ENCODE peak calls at places on chromosomes 6 and 20, in nine cellular contexts. One of them, this sample, is unnamed.

GRCh38 chr6:169991031-169991390 is 239.6 kb downstream of the ERMARD start:
- DNase-seq in retinal pigment epithelial cell: no peak
- DNase-seq in lower lobe of right lung: no peak
- DNase-seq in GM13976: no peak
- DNase-seq in activated B cell treated with CpG ODN at 0.5 μM for 24 hours: peak
- DNase-seq in fibroblast of lung: no peak
- DNase-seq in GM10248: no peak
- DNase-seq in AG04450: no peak
- DNase-seq in OCI-LY7: no peak
- DNase-seq in this sample: no peak

GRCh38 chr20:64080013-64080812 is at the start of gene OPRL1:
- DNase-seq in fibroblast of lung: peak
- DNase-seq in retinal pigment epithelial cell: no peak
- DNase-seq in GM13976: no peak
- DNase-seq in lower lobe of right lung: no peak
- DNase-seq in activated B cell treated with CpG ODN at 0.5 μM for 24 hours: no peak
- DNase-seq in OCI-LY7: no peak
- DNase-seq in AG04450: no peak
- DNase-seq in GM10248: no peak
- DNase-seq in this sample: no peak

GRCh38 chr6:26588965-26589364 is 7.8 kb upstream of the ABT1 start:
- DNase-seq in lower lobe of right lung: no peak
- DNase-seq in GM13976: no peak
- DNase-seq in fibroblast of lung: no peak
- DNase-seq in AG04450: no peak
- DNase-seq in OCI-LY7: no peak
- DNase-seq in retinal pigment epithelial cell: no peak
- DNase-seq in GM10248: no peak
- DNase-seq in activated B cell treated with CpG ODN at 0.5 μM for 24 hours: no peak
- DNase-seq in this sample: no peak

GRCh38 chr6:96940322-96940721 is 15.8 kb downstream of the KLHL32 start:
- DNase-seq in lower lobe of right lung: no peak
- DNase-seq in GM10248: no peak
- DNase-seq in AG04450: no peak
- DNase-seq in fibroblast of lung: peak
- DNase-seq in retinal pigment epithelial cell: no peak
- DNase-seq in activated B cell treated with CpG ODN at 0.5 μM for 24 hours: no peak
- DNase-seq in OCI-LY7: no peak
- DNase-seq in GM13976: no peak
- DNase-seq in this sample: no peak

GRCh38 chr6:106083618-106084017 is 2.5 kb upstream of the PRDM1 start:
- DNase-seq in AG04450: no peak
- DNase-seq in GM10248: no peak
- DNase-seq in fibroblast of lung: no peak
- DNase-seq in OCI-LY7: no peak
- DNase-seq in GM13976: no peak
- DNase-seq in activated B cell treated with CpG ODN at 0.5 μM for 24 hours: no peak
- DNase-seq in retinal pigment epithelial cell: no peak
- DNase-seq in lower lobe of right lung: no peak
- DNase-seq in this sample: no peak

GRCh38 chr6:125558451-125558850 is 191.0 kb upstream of the HEY2 start:
- DNase-seq in GM10248: no peak
- DNase-seq in fibroblast of lung: no peak
- DNase-seq in lower lobe of right lung: no peak
- DNase-seq in OCI-LY7: no peak
- DNase-seq in AG04450: no peak
- DNase-seq in GM13976: no peak
- DNase-seq in activated B cell treated with CpG ODN at 0.5 μM for 24 hours: no peak
- DNase-seq in retinal pigment epithelial cell: no peak
- DNase-seq in this sample: no peak

GRCh38 chr6:21079468-21080048 is 514.0 kb upstream of the SOX4 start:
- DNase-seq in activated B cell treated with CpG ODN at 0.5 μM for 24 hours: no peak
- DNase-seq in fibroblast of lung: peak
- DNase-seq in AG04450: no peak
- DNase-seq in OCI-LY7: no peak
- DNase-seq in GM13976: no peak
- DNase-seq in lower lobe of right lung: no peak
- DNase-seq in retinal pigment epithelial cell: peak
- DNase-seq in GM10248: no peak
- DNase-seq in this sample: no peak

GRCh38 chr6:121645100-121645745 is 209.8 kb downstream of the GJA1 start:
- DNase-seq in OCI-LY7: no peak
- DNase-seq in retinal pigment epithelial cell: no peak
- DNase-seq in AG04450: no peak
- DNase-seq in GM10248: no peak
- DNase-seq in lower lobe of right lung: no peak
- DNase-seq in activated B cell treated with CpG ODN at 0.5 μM for 24 hours: no peak
- DNase-seq in GM13976: no peak
- DNase-seq in fibroblast of lung: peak
- DNase-seq in this sample: no peak

GRCh38 chr6:4816904-4817303 is 40.7 kb downstream of the CDYL start:
- DNase-seq in AG04450: no peak
- DNase-seq in fibroblast of lung: no peak
- DNase-seq in GM13976: no peak
- DNase-seq in OCI-LY7: no peak
- DNase-seq in lower lobe of right lung: no peak
- DNase-seq in GM10248: no peak
- DNase-seq in retinal pigment epithelial cell: no peak
- DNase-seq in activated B cell treated with CpG ODN at 0.5 μM for 24 hours: no peak
- DNase-seq in this sample: no peak

GRCh38 chr20:4509825-4510522 is 211.7 kb upstream of the PRND start:
- DNase-seq in GM10248: no peak
- DNase-seq in GM13976: no peak
- DNase-seq in retinal pigment epithelial cell: no peak
- DNase-seq in lower lobe of right lung: no peak
- DNase-seq in AG04450: no peak
- DNase-seq in fibroblast of lung: peak
- DNase-seq in activated B cell treated with CpG ODN at 0.5 μM for 24 hours: no peak
- DNase-seq in OCI-LY7: no peak
- DNase-seq in this sample: no peak

GRCh38 chr20:40319056-40319455 is 370.0 kb downstream of the MAFB start:
- DNase-seq in GM10248: no peak
- DNase-seq in lower lobe of right lung: no peak
- DNase-seq in activated B cell treated with CpG ODN at 0.5 μM for 24 hours: no peak
- DNase-seq in fibroblast of lung: no peak
- DNase-seq in GM13976: no peak
- DNase-seq in OCI-LY7: no peak
- DNase-seq in retinal pigment epithelial cell: no peak
- DNase-seq in AG04450: no peak
- DNase-seq in this sample: no peak

GRCh38 chr6:156765117-156765516 is 12.1 kb upstream of the ARID1B start:
- DNase-seq in fibroblast of lung: no peak
- DNase-seq in AG04450: no peak
- DNase-seq in GM13976: no peak
- DNase-seq in activated B cell treated with CpG ODN at 0.5 μM for 24 hours: no peak
- DNase-seq in retinal pigment epithelial cell: no peak
- DNase-seq in lower lobe of right lung: no peak
- DNase-seq in GM10248: no peak
- DNase-seq in OCI-LY7: no peak
- DNase-seq in this sample: no peak

GRCh38 chr6:47934023-47934422 is 152.2 kb downstream of the OPN5 start:
- DNase-seq in fibroblast of lung: no peak
- DNase-seq in AG04450: no peak
- DNase-seq in OCI-LY7: no peak
- DNase-seq in lower lobe of right lung: no peak
- DNase-seq in GM13976: no peak
- DNase-seq in retinal pigment epithelial cell: no peak
- DNase-seq in GM10248: no peak
- DNase-seq in activated B cell treated with CpG ODN at 0.5 μM for 24 hours: no peak
- DNase-seq in this sample: peak

GRCh38 chr6:41720783-41721182 is 14.6 kb downstream of the TFEB start:
- DNase-seq in GM10248: no peak
- DNase-seq in activated B cell treated with CpG ODN at 0.5 μM for 24 hours: no peak
- DNase-seq in GM13976: no peak
- DNase-seq in fibroblast of lung: no peak
- DNase-seq in lower lobe of right lung: peak
- DNase-seq in OCI-LY7: no peak
- DNase-seq in retinal pigment epithelial cell: no peak
- DNase-seq in AG04450: no peak
- DNase-seq in this sample: no peak

GRCh38 chr6:5128351-5128750 is 43.2 kb downstream of the PPP1R3G start:
- DNase-seq in GM13976: no peak
- DNase-seq in activated B cell treated with CpG ODN at 0.5 μM for 24 hours: no peak
- DNase-seq in fibroblast of lung: no peak
- DNase-seq in GM10248: no peak
- DNase-seq in retinal pigment epithelial cell: no peak
- DNase-seq in lower lobe of right lung: no peak
- DNase-seq in OCI-LY7: no peak
- DNase-seq in AG04450: no peak
- DNase-seq in this sample: no peak

GRCh38 chr6:3661390-3661789 is 90.1 kb downstream of the PXDC1 start:
- DNase-seq in retinal pigment epithelial cell: no peak
- DNase-seq in fibroblast of lung: no peak
- DNase-seq in GM13976: no peak
- DNase-seq in AG04450: no peak
- DNase-seq in GM10248: no peak
- DNase-seq in OCI-LY7: no peak
- DNase-seq in lower lobe of right lung: no peak
- DNase-seq in activated B cell treated with CpG ODN at 0.5 μM for 24 hours: no peak
- DNase-seq in this sample: no peak

GRCh38 chr6:109383438-109383940 is 1.2 kb upstream of the CD164 start:
- DNase-seq in AG04450: no peak
- DNase-seq in activated B cell treated with CpG ODN at 0.5 μM for 24 hours: no peak
- DNase-seq in OCI-LY7: no peak
- DNase-seq in retinal pigment epithelial cell: no peak
- DNase-seq in lower lobe of right lung: no peak
- DNase-seq in GM10248: no peak
- DNase-seq in GM13976: no peak
- DNase-seq in fibroblast of lung: no peak
- DNase-seq in this sample: no peak
- TF ChIP-seq CTCF in AG04450: no peak
- TF ChIP-seq CTCF in activated B cell treated with CpG ODN at 0.5 μM for 24 hours: no peak
- TF ChIP-seq CTCF in OCI-LY7: peak
- TF ChIP-seq CTCF in retinal pigment epithelial cell: no peak
- TF ChIP-seq CTCF in lower lobe of right lung: no peak
- TF ChIP-seq CTCF in GM10248: no peak
- TF ChIP-seq CTCF in GM13976: no peak
- TF ChIP-seq CTCF in fibroblast of lung: no peak
- TF ChIP-seq CTCF in this sample: peak

GRCh38 chr6:31426395-31426794 is 23.0 kb downstream of the MICA start:
- DNase-seq in activated B cell treated with CpG ODN at 0.5 μM for 24 hours: no peak
- DNase-seq in OCI-LY7: no peak
- DNase-seq in GM13976: no peak
- DNase-seq in GM10248: no peak
- DNase-seq in AG04450: no peak
- DNase-seq in fibroblast of lung: no peak
- DNase-seq in retinal pigment epithelial cell: no peak
- DNase-seq in lower lobe of right lung: no peak
- DNase-seq in this sample: no peak

DNA sequence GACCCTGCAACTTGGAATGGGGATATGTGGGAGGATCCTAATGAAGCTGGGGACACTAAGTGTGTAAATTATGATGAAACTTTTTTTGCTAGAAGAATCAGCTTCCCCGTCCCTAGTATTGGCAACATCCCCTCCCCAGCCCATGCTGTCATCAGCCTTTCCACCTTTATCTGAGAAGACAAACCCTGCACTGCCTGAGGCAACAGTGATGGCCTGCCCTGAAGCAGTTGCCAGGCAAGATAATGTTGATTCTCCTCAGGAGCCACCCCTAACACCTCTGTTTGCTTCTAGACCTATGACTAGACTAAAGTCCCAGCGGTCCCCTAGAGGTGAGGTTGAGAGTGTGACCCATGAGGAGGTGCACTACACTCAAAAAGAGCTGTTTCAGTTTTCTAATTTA is 27.1 kb downstream of the MICA start:
- DNase-seq in activated B cell treated with CpG ODN at 0.5 μM for 24 hours: no peak
- DNase-seq in lower lobe of right lung: no peak
- DNase-seq in retinal pigment epithelial cell: no peak
- DNase-seq in GM10248: no peak
- DNase-seq in fibroblast of lung: no peak
- DNase-seq in AG04450: no peak
- DNase-seq in GM13976: no peak
- DNase-seq in OCI-LY7: no peak
- DNase-seq in this sample: no peak
- TF ChIP-seq CTCF in activated B cell treated with CpG ODN at 0.5 μM for 24 hours: no peak
- TF ChIP-seq CTCF in lower lobe of right lung: no peak
- TF ChIP-seq CTCF in retinal pigment epithelial cell: no peak
- TF ChIP-seq CTCF in GM10248: no peak
- TF ChIP-seq CTCF in fibroblast of lung: no peak
- TF ChIP-seq CTCF in AG04450: no peak
- TF ChIP-seq CTCF in GM13976: no peak
- TF ChIP-seq CTCF in OCI-LY7: no peak
- TF ChIP-seq CTCF in this sample: no peak

GRCh38 chr6:34062815-34063214 is 83.1 kb downstream of the GRM4 start:
- DNase-seq in OCI-LY7: peak
- DNase-seq in retinal pigment epithelial cell: no peak
- DNase-seq in fibroblast of lung: no peak
- DNase-seq in GM13976: no peak
- DNase-seq in GM10248: no peak
- DNase-seq in lower lobe of right lung: no peak
- DNase-seq in activated B cell treated with CpG ODN at 0.5 μM for 24 hours: no peak
- DNase-seq in AG04450: no peak
- DNase-seq in this sample: no peak
- TF ChIP-seq CTCF in OCI-LY7: peak
- TF ChIP-seq CTCF in retinal pigment epithelial cell: peak
- TF ChIP-seq CTCF in fibroblast of lung: peak
- TF ChIP-seq CTCF in GM13976: no peak
- TF ChIP-seq CTCF in GM10248: no peak
- TF ChIP-seq CTCF in lower lobe of right lung: no peak
- TF ChIP-seq CTCF in activated B cell treated with CpG ODN at 0.5 μM for 24 hours: no peak
- TF ChIP-seq CTCF in AG04450: peak
- TF ChIP-seq CTCF in this sample: peak

GRCh38 chr20:38471245-38471644 is 1.4 kb upstream of the RALGAPB start:
- DNase-seq in AG04450: no peak
- DNase-seq in fibroblast of lung: no peak
- DNase-seq in lower lobe of right lung: no peak
- DNase-seq in GM10248: no peak
- DNase-seq in activated B cell treated with CpG ODN at 0.5 μM for 24 hours: no peak
- DNase-seq in retinal pigment epithelial cell: no peak
- DNase-seq in GM13976: no peak
- DNase-seq in OCI-LY7: no peak
- DNase-seq in this sample: no peak
- TF ChIP-seq CTCF in AG04450: no peak
- TF ChIP-seq CTCF in fibroblast of lung: no peak
- TF ChIP-seq CTCF in lower lobe of right lung: no peak
- TF ChIP-seq CTCF in GM10248: no peak
- TF ChIP-seq CTCF in activated B cell treated with CpG ODN at 0.5 μM for 24 hours: no peak
- TF ChIP-seq CTCF in retinal pigment epithelial cell: no peak
- TF ChIP-seq CTCF in GM13976: no peak
- TF ChIP-seq CTCF in OCI-LY7: no peak
- TF ChIP-seq CTCF in this sample: no peak

GRCh38 chr20:38167851-38168760 is 3.0 kb upstream of the TGM2 start:
- DNase-seq in GM10248: no peak
- DNase-seq in activated B cell treated with CpG ODN at 0.5 μM for 24 hours: no peak
- DNase-seq in OCI-LY7: no peak
- DNase-seq in lower lobe of right lung: peak
- DNase-seq in retinal pigment epithelial cell: peak
- DNase-seq in GM13976: no peak
- DNase-seq in fibroblast of lung: peak
- DNase-seq in AG04450: peak
- DNase-seq in this sample: peak
- TF ChIP-seq CTCF in GM10248: no peak
- TF ChIP-seq CTCF in activated B cell treated with CpG ODN at 0.5 μM for 24 hours: no peak
- TF ChIP-seq CTCF in OCI-LY7: no peak
- TF ChIP-seq CTCF in lower lobe of right lung: no peak
- TF ChIP-seq CTCF in retinal pigment epithelial cell: no peak
- TF ChIP-seq CTCF in GM13976: no peak
- TF ChIP-seq CTCF in fibroblast of lung: no peak
- TF ChIP-seq CTCF in AG04450: no peak
- TF ChIP-seq CTCF in this sample: no peak